ENCODE peak calls at places on chromosomes 3 and 15, in eight cellular contexts. O, N, U, G, H, W, K and L are unnamed samples.

GRCh38 chr3:56491566-56491965 is 23.3 kb upstream of the ERC2 start:
- DNase-seq in O (no peak), N (no peak), U (no peak), G (no peak), H (no peak), W (no peak), K (no peak), L (no peak)

GRCh38 chr3:9769426-9770275 is at the start of gene CAMK1:
- DNase-seq in O (peak; percentile 65), N (peak; percentile 33), U (peak; percentile 43), G (peak; percentile 24), H (peak; percentile 43), W (peak; percentile 85), K (peak; percentile 95), L (no peak)

GRCh38 chr3:37993811-37994638 is 3.4 kb downstream of the VILL start:
- DNase-seq in O (peak; percentile 57), N (no peak), U (peak; percentile 61), G (no peak), H (peak; percentile 87), W (peak; percentile 76), K (peak; percentile 96), L (peak; percentile 19)

GRCh38 chr3:87350367-87351199 is 74.2 kb upstream of the POU1F1 start:
- DNase-seq in O (peak; percentile 2), N (peak; percentile 57), U (no peak), G (no peak), H (peak; percentile 49), W (no peak), K (no peak), L (no peak)

GRCh38 chr3:180855364-180855763 is 57.1 kb upstream of the FXR1 start:
- DNase-seq in O (no peak), N (peak; percentile 41), U (no peak), G (no peak), H (peak; percentile 6), W (no peak), K (no peak), L (no peak)

GRCh38 chr15:39602143-39602542 is 21.3 kb downstream of the THBS1 start:
- DNase-seq in O (no peak), N (no peak), U (no peak), G (no peak), H (no peak), W (no peak), K (no peak), L (no peak)

GRCh38 chr3:105367063-105367405 is 325 bp downstream of the ALCAM start:
- DNase-seq in O (no peak), N (no peak), U (no peak), G (peak; percentile 9), H (no peak), W (no peak), K (peak; percentile 74), L (no peak)

GRCh38 chr15:70722266-70723123 is 40.9 kb downstream of the UACA start:
- DNase-seq in O (no peak), N (peak; percentile 73), U (no peak), G (no peak), H (peak; percentile 71), W (no peak), K (no peak), L (no peak)

GRCh38 chr15:70093481-70094309 is 4.0 kb downstream of the TLE3 start:
- DNase-seq in O (no peak), N (no peak), U (no peak), G (no peak), H (peak; percentile 49), W (no peak), K (no peak), L (no peak)

GRCh38 chr15:57019496-57020160 is 101.2 kb downstream of the TCF12 start:
- DNase-seq in O (no peak), N (no peak), U (no peak), G (no peak), H (peak; percentile 79), W (no peak), K (no peak), L (no peak)

GRCh38 chr3:132788299-132788698 is 66.1 kb upstream of the NPHP3 start:
- DNase-seq in O (no peak), N (peak; percentile 16), U (no peak), G (no peak), H (peak; percentile 87), W (no peak), K (no peak), L (no peak)

GRCh38 chr3:183766107-183766506 is 59.3 kb downstream of the MAP6D1 start:
- DNase-seq in O (no peak), N (no peak), U (no peak), G (no peak), H (no peak), W (no peak), K (no peak), L (no peak)

GRCh38 chr15:63565784-63566183 is 31.4 kb upstream of the FBXL22 start:
- DNase-seq in O (no peak), N (no peak), U (no peak), G (no peak), H (no peak), W (no peak), K (no peak), L (no peak)

GRCh38 chr15:35748105-35748504 is 202.1 kb upstream of the DPH6 start:
- DNase-seq in O (no peak), N (no peak), U (no peak), G (no peak), H (no peak), W (no peak), K (no peak), L (no peak)

GRCh38 chr3:107599755-107600122 is 77.0 kb downstream of the BBX start:
- DNase-seq in O (no peak), N (no peak), U (no peak), G (no peak), H (peak; percentile 6), W (no peak), K (no peak), L (no peak)

GRCh38 chr3:171890398-171890797 is 47.2 kb downstream of the TMEM212 start:
- DNase-seq in O (no peak), N (no peak), U (no peak), G (no peak), H (no peak), W (no peak), K (no peak), L (no peak)

GRCh38 chr15:66617137-66618090 is 51.6 kb upstream of the LCTL start:
- DNase-seq in O (peak; percentile 62), N (no peak), U (no peak), G (no peak), H (peak; percentile 59), W (peak; percentile 65), K (peak; percentile 86), L (no peak)

GRCh38 chr15:51907136-51907862 is 64.3 kb downstream of the LEO1 start:
- DNase-seq in O (no peak), N (peak; percentile 93), U (no peak), G (no peak), H (peak; percentile 49), W (no peak), K (no peak), L (no peak)

GRCh38 chr3:101414121-101414520 is 93.7 kb upstream of the IMPG2 start:
- DNase-seq in O (no peak), N (no peak), U (no peak), G (no peak), H (no peak), W (no peak), K (no peak), L (no peak)

GRCh38 chr3:19147905-19148767 is at the start of gene KCNH8:
- DNase-seq in O (peak; percentile 88), N (peak; percentile 96), U (peak; percentile 29), G (no peak), H (no peak), W (peak; percentile 46), K (peak; percentile 76), L (no peak)

GRCh38 chr3:126999383-126999782 is 16.5 kb downstream of the PLXNA1 start:
- DNase-seq in O (peak; percentile 66), N (no peak), U (no peak), G (no peak), H (no peak), W (peak; percentile 60), K (no peak), L (no peak)

GRCh38 chr3:123442908-123443307 is 6.0 kb downstream of the ADCY5 start:
- DNase-seq in O (no peak), N (no peak), U (no peak), G (no peak), H (no peak), W (no peak), K (no peak), L (no peak)

GRCh38 chr3:46090161-46090591 is 62.9 kb upstream of the XCR1 start:
- DNase-seq in O (no peak), N (peak; percentile 78), U (no peak), G (no peak), H (no peak), W (no peak), K (no peak), L (no peak)

GRCh38 chr3:52088445-52089367 is 32.3 kb upstream of the DUSP7 start:
- DNase-seq in O (no peak), N (no peak), U (no peak), G (no peak), H (peak; percentile 88), W (peak; percentile 8), K (peak; percentile 87), L (no peak)

GRCh38 chr3:182969277-182969676 is 11.1 kb downstream of the DCUN1D1 start:
- DNase-seq in O (no peak), N (no peak), U (no peak), G (no peak), H (peak; percentile 61), W (no peak), K (no peak), L (no peak)

GRCh38 chr3:52787672-52788625 is 6.6 kb upstream of the ITIH3 start:
- DNase-seq in O (no peak), N (no peak), U (no peak), G (no peak), H (peak; percentile 16), W (peak; percentile 15), K (peak; percentile 67), L (no peak)

GRCh38 chr3:172516318-172517214 is 6.7 kb downstream of the TNFSF10 start:
- DNase-seq in O (no peak), N (no peak), U (no peak), G (no peak), H (peak; percentile 93), W (no peak), K (no peak), L (no peak)

GRCh38 chr3:55160241-55160877 is 232.5 kb upstream of the LRTM1 start:
- DNase-seq in O (no peak), N (peak; percentile 94), U (no peak), G (no peak), H (peak; percentile 100), W (no peak), K (peak; percentile 89), L (no peak)

GRCh38 chr15:59299919-59300617 is 72.6 kb downstream of the MYO1E start:
- DNase-seq in O (peak; percentile 35), N (peak; percentile 59), U (peak; percentile 58), G (peak; percentile 41), H (peak; percentile 100), W (no peak), K (peak; percentile 85), L (peak; percentile 67)

GRCh38 chr15:99058421-99058870 is 46.4 kb upstream of the SYNM start:
- DNase-seq in O (no peak), N (no peak), U (no peak), G (no peak), H (peak; percentile 12), W (no peak), K (no peak), L (no peak)

GRCh38 chr3:162742159-162742717 is 1245.6 kb downstream of the OTOL1 start:
- DNase-seq in O (no peak), N (no peak), U (no peak), G (no peak), H (no peak), W (no peak), K (no peak), L (no peak)